ENCODE peak calls at places on chromosomes 6 and 20, in eight cellular contexts. I, R, Q, P, A, V, T and W are unnamed samples.

GRCh38 chr20:3423126-3423525 is 15.7 kb upstream of the DNAAF9 start:
- DNase-seq in A (no peak), T (no peak), Q (no peak), I (no peak), R (no peak), V (no peak), P (no peak), W (no peak)

GRCh38 chr6:122735618-122736017 is 43.9 kb upstream of the FABP7 start:
- DNase-seq in V (no peak), Q (no peak), I (peak; percentile 85), A (no peak), T (no peak), R (no peak), P (no peak), W (no peak)

GRCh38 chr20:3753501-3754257 is 13.9 kb downstream of the ADISSP start:
- DNase-seq in R (no peak), T (no peak), I (no peak), Q (no peak), A (no peak), P (no peak), V (no peak), W (no peak)

GRCh38 chr6:46652232-46652602 is 401 bp downstream of the CYP39A1 start:
- DNase-seq in Q (no peak), A (no peak), P (no peak), T (no peak), V (no peak), I (no peak), R (no peak), W (no peak)

GRCh38 chr6:4870821-4871494 is 94.8 kb downstream of the CDYL start:
- DNase-seq in A (peak; percentile 47), I (no peak), P (no peak), R (no peak), V (no peak), T (no peak), Q (no peak), W (no peak)

GRCh38 chr20:43761396-43762340 is 34.9 kb upstream of the GTSF1L start:
- DNase-seq in V (no peak), Q (no peak), P (no peak), A (peak; percentile 48), I (no peak), T (no peak), R (no peak), W (no peak)

GRCh38 chr6:138234363-138234762 is 16.1 kb upstream of the PBOV1 start:
- DNase-seq in I (peak; percentile 17), T (no peak), R (no peak), A (no peak), Q (no peak), P (no peak), V (no peak), W (no peak)

GRCh38 chr6:14711056-14711703 is 534.7 kb upstream of the JARID2 start:
- DNase-seq in V (peak; percentile 60), I (peak; percentile 41), Q (no peak), T (peak; percentile 58), P (no peak), R (peak; percentile 91), A (peak; percentile 96), W (peak; percentile 21)

GRCh38 chr6:139748353-139749146 is 374.1 kb upstream of the CITED2 start:
- DNase-seq in R (peak; percentile 89), V (no peak), P (no peak), I (no peak), A (no peak), T (peak; percentile 5), Q (no peak), W (no peak)

GRCh38 chr6:145018027-145018426 is 717.3 kb downstream of the EPM2A start:
- DNase-seq in A (no peak), I (no peak), R (no peak), T (no peak), V (no peak), Q (no peak), P (no peak), W (no peak)

GRCh38 chr6:169220068-169220964 is 33.3 kb downstream of the THBS2 start:
- DNase-seq in V (no peak), A (no peak), T (no peak), P (no peak), R (no peak), Q (no peak), I (no peak), W (no peak)

GRCh38 chr20:16001286-16001685 is 572.0 kb downstream of the KIF16B start:
- DNase-seq in A (peak; percentile 34), I (no peak), Q (no peak), R (no peak), V (no peak), P (no peak), T (no peak), W (no peak)

GRCh38 chr6:81366970-81367369 is 385.5 kb downstream of the TENT5A start:
- DNase-seq in P (no peak), R (no peak), A (no peak), Q (no peak), I (no peak), V (no peak), T (no peak), W (no peak)

GRCh38 chr20:46348231-46348803 is 40.0 kb upstream of the CDH22 start:
- DNase-seq in I (no peak), Q (no peak), P (no peak), V (no peak), R (peak; percentile 67), T (peak; percentile 27), A (peak; percentile 44), W (no peak)

GRCh38 chr6:84696181-84696580 is 68.2 kb downstream of the TBX18 start:
- DNase-seq in V (no peak), T (no peak), P (no peak), Q (no peak), I (no peak), R (peak; percentile 22), A (no peak), W (no peak)

GRCh38 chr20:2822073-2822472 is 5.9 kb downstream of the TMEM239 start:
- DNase-seq in A (peak; percentile 51), P (no peak), I (no peak), V (peak; percentile 28), T (no peak), R (peak; percentile 75), Q (no peak), W (no peak)

GRCh38 chr20:54106162-54106561 is 35.8 kb upstream of the BCAS1 start:
- DNase-seq in P (no peak), Q (no peak), I (no peak), T (no peak), A (no peak), V (no peak), R (no peak), W (no peak)

GRCh38 chr20:11001767-11002540 is 328.2 kb upstream of the JAG1 start:
- DNase-seq in A (peak; percentile 63), V (no peak), R (peak; percentile 78), Q (no peak), I (peak; percentile 96), T (no peak), P (peak; percentile 59), W (no peak)

GRCh38 chr6:124881898-124882579 is 80.2 kb upstream of the RNF217 start:
- DNase-seq in Q (no peak), T (no peak), V (no peak), R (peak; percentile 75), P (no peak), I (no peak), A (peak; percentile 28), W (no peak)

DNA sequence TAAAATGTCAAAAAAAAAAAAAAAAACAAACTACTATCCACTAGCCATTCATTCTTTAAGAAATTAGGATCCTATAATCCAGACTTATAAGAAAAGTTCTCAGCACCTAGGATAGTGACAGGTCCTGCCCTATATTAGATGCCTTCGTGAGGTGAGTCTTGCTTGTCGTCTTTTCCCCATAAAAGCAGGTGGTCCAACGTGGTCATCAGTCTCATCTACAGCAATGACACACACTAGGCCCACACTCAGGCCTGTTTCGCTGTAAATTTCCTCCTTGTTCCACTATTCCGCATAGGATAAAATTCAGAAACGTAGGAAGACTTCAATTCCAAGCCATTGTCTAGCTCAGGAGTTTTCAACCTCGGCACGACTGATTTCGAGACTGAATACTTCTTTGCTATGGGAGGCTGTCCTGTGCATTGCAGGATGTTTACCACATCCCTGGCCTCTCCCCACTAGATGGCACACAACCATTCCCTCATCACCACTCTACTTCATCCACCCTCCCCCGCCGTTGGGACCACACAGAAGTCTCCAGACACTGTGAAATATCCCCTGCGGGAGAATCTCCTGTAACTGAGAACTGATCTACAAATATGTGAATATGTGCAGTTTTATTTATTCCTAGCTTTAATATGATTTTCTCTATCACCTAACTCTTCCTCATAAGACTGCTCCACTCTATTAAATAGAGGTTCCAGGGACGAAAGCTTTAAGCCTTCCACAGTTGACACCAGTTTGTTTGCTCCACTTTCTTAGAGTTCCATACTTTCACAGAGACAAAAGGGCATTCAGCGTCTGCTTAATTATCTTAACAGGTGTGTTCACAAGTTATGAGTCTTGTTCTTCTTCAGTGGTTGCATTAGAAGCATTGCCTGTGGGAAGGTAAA is 346.3 kb downstream of the BMP2 start:
- DNase-seq in P (no peak), T (peak; percentile 13), V (no peak), Q (no peak), A (peak; percentile 15), R (peak; percentile 61), I (peak; percentile 64), W (no peak)
- TF ChIP-seq CTCF in P (peak; percentile 16), T (peak; percentile 13), V (no peak), Q (no peak), A (peak; percentile 29), R (peak; percentile 55), I (peak; percentile 70), W (no peak)

GRCh38 chr6:3522561-3523287 is 65.9 kb upstream of the SLC22A23 start:
- DNase-seq in I (peak; percentile 64), R (peak; percentile 21), A (peak; percentile 66), V (no peak), T (no peak), Q (no peak), P (no peak), W (no peak)
- TF ChIP-seq CTCF in I (no peak), R (no peak), A (no peak), V (no peak), T (no peak), Q (no peak), P (no peak), W (no peak)

GRCh38 chr6:155152211-155153076 is 111.4 kb upstream of the CLDN20 start:
- DNase-seq in V (no peak), I (no peak), R (peak; percentile 25), Q (no peak), P (no peak), T (no peak), A (no peak), W (no peak)
- TF ChIP-seq CTCF in V (peak; percentile 29), I (no peak), R (peak; percentile 34), Q (peak; percentile 46), P (no peak), T (no peak), A (peak; percentile 11), W (peak; percentile 17)

DNA sequence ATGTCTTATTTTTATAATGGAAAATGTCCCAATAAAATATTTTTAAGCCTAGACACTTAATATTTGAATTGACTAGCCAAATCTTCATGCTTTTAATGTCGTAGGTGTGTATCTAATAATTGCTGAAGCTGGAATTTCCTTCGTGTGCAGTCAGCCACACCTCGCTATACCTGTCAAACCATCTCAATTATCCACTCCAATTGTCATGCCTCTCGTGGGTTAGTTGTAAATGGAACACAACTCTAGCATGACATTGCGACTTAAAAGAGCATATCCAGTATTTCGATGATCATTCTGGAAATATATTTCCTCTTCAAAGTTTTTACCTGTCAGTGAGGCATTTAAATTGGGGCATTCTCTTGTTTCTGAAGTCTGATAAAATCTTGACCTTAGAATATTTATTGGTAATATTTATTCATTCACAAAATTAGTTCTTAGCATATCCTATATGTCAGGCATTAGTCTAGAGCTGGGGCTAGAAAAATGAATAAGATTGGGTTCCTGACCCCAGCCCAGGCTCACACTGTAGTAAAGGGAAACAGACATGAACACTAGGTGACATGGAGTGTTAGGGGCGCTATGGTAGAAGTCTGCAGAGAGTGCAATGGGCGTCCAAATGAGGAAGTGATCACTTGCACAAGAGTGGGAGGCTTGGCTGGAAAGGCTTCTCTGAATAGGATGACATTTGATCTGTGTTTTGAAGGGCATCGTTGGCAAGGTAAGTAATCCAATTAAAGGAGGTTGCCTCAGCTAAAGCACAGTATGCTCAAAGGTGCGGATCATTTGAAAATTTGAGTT is 11.0 kb upstream of the CFAP206 start:
- DNase-seq in R (no peak), V (peak; percentile 32), T (no peak), I (no peak), P (no peak), Q (no peak), A (no peak), W (peak; percentile 32)
- TF ChIP-seq CTCF in R (no peak), V (no peak), T (no peak), I (no peak), P (no peak), Q (peak; percentile 6), A (no peak), W (peak; percentile 26)